ENCODE peak calls at places on chromosomes 13 and 19, in seven cellular contexts. One of them, this sample, is unnamed.

GRCh38 chr13:28747851-28748250 is 29.1 kb upstream of the SLC46A3 start:
- DNase-seq in HTR-8/SVneo: no peak
- DNase-seq in stimulated activated CD4-positive, alpha-beta T cell treated with anti-CD3 and anti-CD28 coated beads, TNF-alpha, amount 100 ng/mL, for 48 hours: no peak
- DNase-seq in epithelial cell of proximal tubule: no peak
- DNase-seq in T1000: no peak
- DNase-seq in psoas muscle: no peak
- DNase-seq in cardiac muscle cell: no peak
- DNase-seq in this sample: no peak

GRCh38 chr13:77715233-77715891 is 17.9 kb downstream of the SLAIN1 start:
- DNase-seq in HTR-8/SVneo: no peak
- DNase-seq in stimulated activated CD4-positive, alpha-beta T cell treated with anti-CD3 and anti-CD28 coated beads, TNF-alpha, amount 100 ng/mL, for 48 hours: no peak
- DNase-seq in epithelial cell of proximal tubule: no peak
- DNase-seq in T1000: no peak
- DNase-seq in psoas muscle: no peak
- DNase-seq in cardiac muscle cell: no peak
- DNase-seq in this sample: no peak

GRCh38 chr19:8367327-8368001 is 3.5 kb downstream of the ANGPTL4 start:
- DNase-seq in HTR-8/SVneo: peak; percentile 92
- DNase-seq in stimulated activated CD4-positive, alpha-beta T cell treated with anti-CD3 and anti-CD28 coated beads, TNF-alpha, amount 100 ng/mL, for 48 hours: no peak
- DNase-seq in epithelial cell of proximal tubule: no peak
- DNase-seq in T1000: peak; percentile 92
- DNase-seq in psoas muscle: peak; percentile 96
- DNase-seq in cardiac muscle cell: peak; percentile 100
- DNase-seq in this sample: peak; percentile 95

GRCh38 chr19:40467007-40467565 is 285 bp downstream of the SPTBN4 start:
- DNase-seq in HTR-8/SVneo: no peak
- DNase-seq in stimulated activated CD4-positive, alpha-beta T cell treated with anti-CD3 and anti-CD28 coated beads, TNF-alpha, amount 100 ng/mL, for 48 hours: no peak
- DNase-seq in epithelial cell of proximal tubule: no peak
- DNase-seq in T1000: no peak
- DNase-seq in psoas muscle: no peak
- DNase-seq in cardiac muscle cell: no peak
- DNase-seq in this sample: peak; percentile 35

GRCh38 chr13:99018418-99019180 is 40.7 kb upstream of the DOCK9 start:
- DNase-seq in HTR-8/SVneo: no peak
- DNase-seq in stimulated activated CD4-positive, alpha-beta T cell treated with anti-CD3 and anti-CD28 coated beads, TNF-alpha, amount 100 ng/mL, for 48 hours: no peak
- DNase-seq in epithelial cell of proximal tubule: no peak
- DNase-seq in T1000: no peak
- DNase-seq in psoas muscle: no peak
- DNase-seq in cardiac muscle cell: peak; percentile 48
- DNase-seq in this sample: no peak

GRCh38 chr19:38270587-38271167 is 6.3 kb downstream of the SPINT2 start:
- DNase-seq in HTR-8/SVneo: no peak
- DNase-seq in stimulated activated CD4-positive, alpha-beta T cell treated with anti-CD3 and anti-CD28 coated beads, TNF-alpha, amount 100 ng/mL, for 48 hours: no peak
- DNase-seq in epithelial cell of proximal tubule: no peak
- DNase-seq in T1000: peak; percentile 72
- DNase-seq in psoas muscle: no peak
- DNase-seq in cardiac muscle cell: no peak
- DNase-seq in this sample: no peak

GRCh38 chr13:79477968-79478367 is 3.0 kb upstream of the NDFIP2 start:
- DNase-seq in HTR-8/SVneo: no peak
- DNase-seq in stimulated activated CD4-positive, alpha-beta T cell treated with anti-CD3 and anti-CD28 coated beads, TNF-alpha, amount 100 ng/mL, for 48 hours: no peak
- DNase-seq in epithelial cell of proximal tubule: no peak
- DNase-seq in T1000: no peak
- DNase-seq in psoas muscle: peak; percentile 19
- DNase-seq in cardiac muscle cell: peak; percentile 2
- DNase-seq in this sample: peak; percentile 66

GRCh38 chr19:43152217-43152616 is 34.1 kb downstream of the PSG5 start:
- DNase-seq in HTR-8/SVneo: no peak
- DNase-seq in stimulated activated CD4-positive, alpha-beta T cell treated with anti-CD3 and anti-CD28 coated beads, TNF-alpha, amount 100 ng/mL, for 48 hours: no peak
- DNase-seq in epithelial cell of proximal tubule: no peak
- DNase-seq in T1000: no peak
- DNase-seq in psoas muscle: no peak
- DNase-seq in cardiac muscle cell: no peak
- DNase-seq in this sample: no peak

GRCh38 chr13:29722415-29722814 is 126.9 kb upstream of the SLC7A1 start:
- DNase-seq in HTR-8/SVneo: no peak
- DNase-seq in stimulated activated CD4-positive, alpha-beta T cell treated with anti-CD3 and anti-CD28 coated beads, TNF-alpha, amount 100 ng/mL, for 48 hours: no peak
- DNase-seq in epithelial cell of proximal tubule: no peak
- DNase-seq in T1000: no peak
- DNase-seq in psoas muscle: no peak
- DNase-seq in cardiac muscle cell: no peak
- DNase-seq in this sample: no peak

GRCh38 chr19:32257326-32258073 is 87.9 kb upstream of the ZNF507 start:
- DNase-seq in HTR-8/SVneo: no peak
- DNase-seq in stimulated activated CD4-positive, alpha-beta T cell treated with anti-CD3 and anti-CD28 coated beads, TNF-alpha, amount 100 ng/mL, for 48 hours: no peak
- DNase-seq in epithelial cell of proximal tubule: no peak
- DNase-seq in T1000: no peak
- DNase-seq in psoas muscle: no peak
- DNase-seq in cardiac muscle cell: no peak
- DNase-seq in this sample: no peak

GRCh38 chr19:40928859-40929258 is 46.8 kb upstream of the CYP2A7 start:
- DNase-seq in HTR-8/SVneo: no peak
- DNase-seq in stimulated activated CD4-positive, alpha-beta T cell treated with anti-CD3 and anti-CD28 coated beads, TNF-alpha, amount 100 ng/mL, for 48 hours: no peak
- DNase-seq in epithelial cell of proximal tubule: no peak
- DNase-seq in T1000: no peak
- DNase-seq in psoas muscle: no peak
- DNase-seq in cardiac muscle cell: peak; percentile 44
- DNase-seq in this sample: no peak

GRCh38 chr13:111663505-111663904 is 343.1 kb downstream of the TEX29 start:
- DNase-seq in HTR-8/SVneo: no peak
- DNase-seq in stimulated activated CD4-positive, alpha-beta T cell treated with anti-CD3 and anti-CD28 coated beads, TNF-alpha, amount 100 ng/mL, for 48 hours: no peak
- DNase-seq in epithelial cell of proximal tubule: no peak
- DNase-seq in T1000: no peak
- DNase-seq in psoas muscle: no peak
- DNase-seq in cardiac muscle cell: no peak
- DNase-seq in this sample: no peak

GRCh38 chr19:46716013-46716671 is 772 bp downstream of the PRKD2 start:
- DNase-seq in HTR-8/SVneo: no peak
- DNase-seq in stimulated activated CD4-positive, alpha-beta T cell treated with anti-CD3 and anti-CD28 coated beads, TNF-alpha, amount 100 ng/mL, for 48 hours: no peak
- DNase-seq in epithelial cell of proximal tubule: no peak
- DNase-seq in T1000: no peak
- DNase-seq in psoas muscle: no peak
- DNase-seq in cardiac muscle cell: peak; percentile 20
- DNase-seq in this sample: no peak

GRCh38 chr19:39212377-39212742 is 8.3 kb upstream of the SYCN start:
- DNase-seq in HTR-8/SVneo: no peak
- DNase-seq in stimulated activated CD4-positive, alpha-beta T cell treated with anti-CD3 and anti-CD28 coated beads, TNF-alpha, amount 100 ng/mL, for 48 hours: peak; percentile 38
- DNase-seq in epithelial cell of proximal tubule: no peak
- DNase-seq in T1000: no peak
- DNase-seq in psoas muscle: no peak
- DNase-seq in cardiac muscle cell: peak; percentile 18
- DNase-seq in this sample: peak; percentile 46

GRCh38 chr19:2527171-2527570 is 51.2 kb downstream of the GADD45B start:
- DNase-seq in HTR-8/SVneo: no peak
- DNase-seq in stimulated activated CD4-positive, alpha-beta T cell treated with anti-CD3 and anti-CD28 coated beads, TNF-alpha, amount 100 ng/mL, for 48 hours: no peak
- DNase-seq in epithelial cell of proximal tubule: no peak
- DNase-seq in T1000: no peak
- DNase-seq in psoas muscle: no peak
- DNase-seq in cardiac muscle cell: no peak
- DNase-seq in this sample: no peak

GRCh38 chr19:52734340-52734892 is 428 bp downstream of the ZNF611 start:
- DNase-seq in HTR-8/SVneo: no peak
- DNase-seq in stimulated activated CD4-positive, alpha-beta T cell treated with anti-CD3 and anti-CD28 coated beads, TNF-alpha, amount 100 ng/mL, for 48 hours: no peak
- DNase-seq in epithelial cell of proximal tubule: no peak
- DNase-seq in T1000: no peak
- DNase-seq in psoas muscle: no peak
- DNase-seq in cardiac muscle cell: peak; percentile 9
- DNase-seq in this sample: no peak

GRCh38 chr13:65330287-65330686 is 1899.8 kb downstream of the PCDH9 start:
- DNase-seq in HTR-8/SVneo: no peak
- DNase-seq in stimulated activated CD4-positive, alpha-beta T cell treated with anti-CD3 and anti-CD28 coated beads, TNF-alpha, amount 100 ng/mL, for 48 hours: no peak
- DNase-seq in epithelial cell of proximal tubule: no peak
- DNase-seq in T1000: no peak
- DNase-seq in psoas muscle: no peak
- DNase-seq in cardiac muscle cell: no peak
- DNase-seq in this sample: no peak

GRCh38 chr19:36113895-36114762 is 546 bp downstream of the POLR2I start:
- DNase-seq in HTR-8/SVneo: peak; percentile 33
- DNase-seq in stimulated activated CD4-positive, alpha-beta T cell treated with anti-CD3 and anti-CD28 coated beads, TNF-alpha, amount 100 ng/mL, for 48 hours: no peak
- DNase-seq in epithelial cell of proximal tubule: no peak
- DNase-seq in T1000: peak; percentile 48
- DNase-seq in psoas muscle: peak; percentile 33
- DNase-seq in cardiac muscle cell: peak; percentile 43
- DNase-seq in this sample: no peak

GRCh38 chr19:33332248-33332647 is 29.9 kb upstream of the CEBPA start:
- DNase-seq in HTR-8/SVneo: no peak
- DNase-seq in stimulated activated CD4-positive, alpha-beta T cell treated with anti-CD3 and anti-CD28 coated beads, TNF-alpha, amount 100 ng/mL, for 48 hours: no peak
- DNase-seq in epithelial cell of proximal tubule: no peak
- DNase-seq in T1000: no peak
- DNase-seq in psoas muscle: no peak
- DNase-seq in cardiac muscle cell: no peak
- DNase-seq in this sample: no peak

This sample was measured in left ventricle myocardium superior.